ENCODE peak calls at places on chromosomes 5 and 9, in ten cellular contexts. V is IMR-90, G is HL-60, C is GM23338, K is left lung, D is neural progenitor cell, B is suprapubic skin, T is progenitor cell of endocrine pancreas, F is GM12865, W is mammary epithelial cell. M is an unnamed sample.
A peak's percentile ranks its signal among the peaks of the same experiment; 100 is the strongest.

GRCh38 chr5:77305921-77306320 is 95.4 kb downstream of the PDE8B start:
- DNase-seq in B (no peak), V (peak; percentile 57), T (no peak), C (no peak), G (no peak), K (no peak), F (no peak), W (no peak), D (no peak), M (no peak)

GRCh38 chr5:27619982-27620381 is 581.6 kb upstream of the CDH9 start:
- DNase-seq in K (no peak), B (no peak), C (no peak), V (no peak), W (no peak), D (no peak), T (no peak), F (no peak), G (no peak), M (no peak)

GRCh38 chr5:27612161-27612560 is 573.8 kb upstream of the CDH9 start:
- DNase-seq in F (no peak), B (no peak), V (no peak), K (no peak), D (no peak), W (no peak), G (no peak), T (no peak), C (no peak), M (no peak)

GRCh38 chr9:94757158-94757557 is 30.7 kb downstream of the AOPEP start:
- DNase-seq in G (no peak), C (no peak), T (no peak), D (no peak), V (peak; percentile 62), W (no peak), K (no peak), F (no peak), B (no peak), M (no peak)

GRCh38 chr5:77076961-77077820 is 9.9 kb downstream of the ZBED3 start:
- DNase-seq in W (peak; percentile 46), C (peak; percentile 87), B (no peak), K (peak; percentile 94), G (peak; percentile 32), T (peak; percentile 68), F (peak; percentile 73), V (peak; percentile 58), D (peak; percentile 90), M (peak; percentile 88)

GRCh38 chr5:158958048-158958994 is 141.4 kb downstream of the EBF1 start:
- DNase-seq in V (no peak), T (no peak), G (no peak), D (peak; percentile 76), B (no peak), K (no peak), F (peak; percentile 85), C (peak; percentile 89), W (no peak), M (no peak)

GRCh38 chr5:151123897-151124751 is 33.5 kb downstream of the ANXA6 start:
- DNase-seq in B (no peak), K (no peak), V (peak; percentile 39), W (no peak), G (no peak), C (no peak), F (peak; percentile 91), D (peak; percentile 16), T (no peak), M (no peak)

GRCh38 chr5:111261610-111262009 is 37.4 kb downstream of the CAMK4 start:
- DNase-seq in C (no peak), F (no peak), W (peak; percentile 45), D (no peak), T (no peak), V (no peak), B (no peak), G (no peak), K (no peak), M (no peak)

GRCh38 chr5:102229685-102230084 is 66.4 kb downstream of the SLCO4C1 start:
- DNase-seq in T (no peak), K (no peak), G (peak; percentile 34), C (no peak), B (no peak), D (no peak), F (no peak), V (no peak), W (no peak), M (no peak)

GRCh38 chr9:117247271-117247670 is 167.6 kb downstream of the ASTN2 start:
- DNase-seq in B (no peak), G (no peak), V (no peak), F (peak; percentile 3), W (peak; percentile 3), K (no peak), T (no peak), D (peak; percentile 45), C (peak; percentile 67), M (peak; percentile 28)

GRCh38 chr9:93592389-93593021 is 16.1 kb downstream of the PHF2 start:
- DNase-seq in W (no peak), K (no peak), D (no peak), V (no peak), F (no peak), B (peak; percentile 68), G (no peak), T (no peak), C (peak; percentile 79), M (no peak)

GRCh38 chr5:127838661-127839060 is 135.5 kb downstream of the CCDC192 start:
- DNase-seq in G (no peak), C (peak; percentile 12), V (peak; percentile 64), T (no peak), D (peak; percentile 40), W (peak; percentile 36), F (peak; percentile 6), B (no peak), K (no peak), M (peak; percentile 18)

GRCh38 chr5:5704352-5704751 is 281.9 kb downstream of the ICE1 start:
- DNase-seq in D (no peak), V (no peak), F (no peak), T (no peak), G (no peak), W (no peak), C (no peak), B (no peak), K (no peak), M (no peak)

GRCh38 chr5:133642153-133642552 is 29.8 kb upstream of the FSTL4 start:
- DNase-seq in D (no peak), W (no peak), K (no peak), G (no peak), T (no peak), C (no peak), F (no peak), B (no peak), V (no peak), M (no peak)

GRCh38 chr5:53766683-53767082 is 206.2 kb downstream of the NDUFS4 start:
- DNase-seq in W (no peak), D (no peak), B (no peak), V (no peak), T (no peak), K (no peak), C (no peak), F (no peak), G (no peak), M (no peak)

GRCh38 chr9:114629563-114630090 is 18.5 kb downstream of the TMEM268 start:
- DNase-seq in G (no peak), T (no peak), V (peak; percentile 18), C (no peak), F (no peak), K (no peak), D (no peak), B (no peak), W (no peak), M (no peak)

GRCh38 chr5:90657030-90657429 is 98.4 kb downstream of the ADGRV1 start:
- DNase-seq in B (no peak), D (no peak), W (no peak), K (no peak), C (no peak), G (no peak), T (no peak), V (no peak), F (no peak), M (no peak)

GRCh38 chr5:58405175-58405574 is 54.7 kb downstream of the PLK2 start:
- DNase-seq in V (no peak), D (no peak), K (no peak), C (no peak), W (peak; percentile 63), T (no peak), G (no peak), B (no peak), F (no peak), M (no peak)

GRCh38 chr5:172701336-172702061 is 60.4 kb downstream of the NEURL1B start:
- DNase-seq in C (no peak), T (no peak), W (no peak), D (peak; percentile 36), F (no peak), V (no peak), B (no peak), K (no peak), G (peak; percentile 9), M (no peak)

GRCh38 chr5:131423056-131423455 is 159.2 kb downstream of the CDC42SE2 start:
- DNase-seq in V (peak; percentile 27), F (no peak), B (no peak), W (no peak), D (peak; percentile 56), C (peak; percentile 69), G (no peak), K (no peak), T (no peak), M (peak; percentile 9)
- TF ChIP-seq CTCF in V (peak; percentile 54), F (peak; percentile 28), B (no peak), W (peak; percentile 26), D (peak; percentile 69), C (peak; percentile 72), G (no peak), K (peak; percentile 31), T (peak; percentile 46), M (peak; percentile 60)

DNA sequence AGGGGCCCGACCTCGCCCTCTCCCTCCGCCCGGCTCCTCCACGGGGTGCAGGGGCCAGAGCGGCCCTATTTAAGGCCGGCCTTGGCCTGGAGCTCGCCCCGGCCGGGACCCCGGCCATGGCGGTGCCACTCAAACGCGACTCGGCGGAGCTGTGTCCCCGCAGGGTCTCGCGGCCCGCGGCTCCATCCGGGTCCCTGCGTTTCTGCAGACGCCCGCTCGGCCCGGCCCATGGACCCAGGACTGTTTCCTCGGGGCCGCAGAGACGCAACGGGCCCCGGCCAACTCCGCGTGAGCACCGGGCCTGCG is 661 bp downstream of the TMEM250 start:
- DNase-seq in W (no peak), D (peak; percentile 52), G (no peak), C (peak; percentile 54), F (no peak), K (peak; percentile 93), T (no peak), B (no peak), V (no peak), M (peak; percentile 54)
- TF ChIP-seq CTCF in W (no peak), D (no peak), G (no peak), C (no peak), F (no peak), K (no peak), T (no peak), B (no peak), V (no peak), M (no peak)

GRCh38 chr5:171573021-171573420 is 153.6 kb downstream of the FGF18 start:
- DNase-seq in V (no peak), F (no peak), T (no peak), K (no peak), B (no peak), C (no peak), D (no peak), W (no peak), G (no peak), M (no peak)
- TF ChIP-seq CTCF in V (no peak), F (no peak), T (no peak), K (no peak), B (no peak), C (no peak), D (no peak), W (no peak), G (no peak), M (no peak)

GRCh38 chr5:4563400-4563799 is 576.7 kb upstream of the ADAMTS16 start:
- DNase-seq in T (no peak), B (no peak), V (no peak), D (peak; percentile 85), W (peak; percentile 50), K (no peak), F (no peak), C (peak; percentile 89), G (no peak), M (peak; percentile 15)
- TF ChIP-seq CTCF in T (peak; percentile 59), B (no peak), V (no peak), D (peak; percentile 87), W (peak; percentile 89), K (no peak), F (no peak), C (peak; percentile 92), G (no peak), M (no peak)